ENCODE peak calls at places on chromosomes 3 and 15, in five cellular contexts. One of them, this sample, is unnamed.

GRCh38 chr3:101182734-101183133 is 137.6 kb downstream of the IMPG2 start:
- DNase-seq in CD4-positive, alpha-beta T cell: no peak
- DNase-seq in hepatocyte: no peak
- DNase-seq in HCT116: no peak
- DNase-seq in brain microvascular endothelial cell: peak
- DNase-seq in this sample: no peak

GRCh38 chr3:192571197-192571791 is 156.0 kb downstream of the FGF12 start:
- DNase-seq in CD4-positive, alpha-beta T cell: no peak
- DNase-seq in hepatocyte: no peak
- DNase-seq in HCT116: no peak
- DNase-seq in brain microvascular endothelial cell: peak
- DNase-seq in this sample: peak

GRCh38 chr3:42839616-42840015 is 30.4 kb downstream of the ACKR2 start:
- DNase-seq in CD4-positive, alpha-beta T cell: no peak
- DNase-seq in hepatocyte: peak
- DNase-seq in HCT116: peak
- DNase-seq in brain microvascular endothelial cell: peak
- DNase-seq in this sample: no peak

GRCh38 chr3:127535901-127536817 is 54.4 kb downstream of the TPRA1 start:
- DNase-seq in CD4-positive, alpha-beta T cell: no peak
- DNase-seq in hepatocyte: no peak
- DNase-seq in HCT116: no peak
- DNase-seq in brain microvascular endothelial cell: no peak
- DNase-seq in this sample: no peak

GRCh38 chr3:45793482-45794176 is 2.7 kb downstream of the SLC6A20 start:
- DNase-seq in CD4-positive, alpha-beta T cell: no peak
- DNase-seq in hepatocyte: no peak
- DNase-seq in HCT116: no peak
- DNase-seq in brain microvascular endothelial cell: no peak
- DNase-seq in this sample: no peak

GRCh38 chr3:53169045-53169831 is 8.2 kb downstream of the PRKCD start:
- DNase-seq in CD4-positive, alpha-beta T cell: no peak
- DNase-seq in hepatocyte: no peak
- DNase-seq in HCT116: no peak
- DNase-seq in brain microvascular endothelial cell: no peak
- DNase-seq in this sample: no peak

GRCh38 chr15:69755571-69756310 is 303.1 kb downstream of the RPLP1 start:
- DNase-seq in CD4-positive, alpha-beta T cell: peak
- DNase-seq in hepatocyte: no peak
- DNase-seq in HCT116: no peak
- DNase-seq in brain microvascular endothelial cell: no peak
- DNase-seq in this sample: no peak

GRCh38 chr3:195906865-195907729 is 1.3 kb downstream of the TNK2 start:
- DNase-seq in CD4-positive, alpha-beta T cell: peak
- DNase-seq in hepatocyte: no peak
- DNase-seq in HCT116: no peak
- DNase-seq in brain microvascular endothelial cell: no peak
- DNase-seq in this sample: peak

GRCh38 chr15:37253877-37254276 is 153.5 kb upstream of the MEIS2 start:
- DNase-seq in CD4-positive, alpha-beta T cell: no peak
- DNase-seq in hepatocyte: no peak
- DNase-seq in HCT116: no peak
- DNase-seq in brain microvascular endothelial cell: no peak
- DNase-seq in this sample: no peak

GRCh38 chr3:67614195-67614594 is 40.2 kb downstream of the SUCLG2 start:
- DNase-seq in CD4-positive, alpha-beta T cell: no peak
- DNase-seq in hepatocyte: no peak
- DNase-seq in HCT116: no peak
- DNase-seq in brain microvascular endothelial cell: peak
- DNase-seq in this sample: no peak

GRCh38 chr3:18499256-18499655 is 74.1 kb upstream of the SATB1 start:
- DNase-seq in CD4-positive, alpha-beta T cell: peak
- DNase-seq in hepatocyte: no peak
- DNase-seq in HCT116: no peak
- DNase-seq in brain microvascular endothelial cell: no peak
- DNase-seq in this sample: no peak

GRCh38 chr3:110569073-110569472 is 502.5 kb upstream of the NECTIN3 start:
- DNase-seq in CD4-positive, alpha-beta T cell: no peak
- DNase-seq in hepatocyte: no peak
- DNase-seq in HCT116: no peak
- DNase-seq in brain microvascular endothelial cell: no peak
- DNase-seq in this sample: no peak

DNA sequence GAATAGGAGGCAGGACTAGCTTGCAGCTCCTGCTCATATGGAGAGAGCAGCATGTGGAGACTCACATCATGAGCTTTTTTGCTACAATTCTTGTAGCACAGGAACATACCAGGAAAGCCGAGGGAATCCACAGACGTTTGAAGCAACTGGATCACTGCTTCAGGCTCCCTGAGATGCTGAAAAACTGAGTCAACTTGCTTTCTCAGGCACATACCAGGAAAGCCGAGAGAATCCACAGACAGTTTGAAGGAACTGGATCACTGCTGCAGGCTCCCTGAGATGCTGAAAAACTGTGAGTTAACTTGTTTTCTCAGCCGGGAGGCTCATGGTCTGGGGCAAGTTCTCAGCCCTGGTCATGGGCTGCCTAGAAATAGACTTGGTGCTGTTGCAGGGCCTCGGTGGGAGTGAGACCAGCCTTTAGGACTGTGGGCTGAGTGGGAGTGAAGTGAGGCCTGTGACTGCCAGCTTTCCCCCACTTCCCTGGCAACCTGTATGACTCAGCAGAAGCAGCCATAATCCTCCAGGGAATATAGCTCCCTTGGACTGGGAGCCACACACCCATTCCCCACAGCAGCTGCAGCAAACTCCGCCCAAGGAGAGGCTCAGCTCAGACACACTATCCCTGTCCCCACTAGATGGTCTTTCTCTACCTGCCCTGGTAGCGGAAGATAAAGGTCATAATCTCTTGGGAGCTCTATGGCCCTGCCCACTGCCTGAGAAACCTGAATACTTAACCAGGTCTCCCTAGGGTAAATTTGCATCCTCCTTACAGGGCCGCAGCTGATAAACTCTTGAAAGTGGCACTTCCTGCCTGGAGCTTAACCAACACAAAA is 51.9 kb upstream of the PFN2 start:
- DNase-seq in CD4-positive, alpha-beta T cell: no peak
- DNase-seq in hepatocyte: peak
- DNase-seq in HCT116: no peak
- DNase-seq in brain microvascular endothelial cell: peak
- DNase-seq in this sample: no peak
- H3K27ac ChIP-seq in CD4-positive, alpha-beta T cell: no peak
- H3K27ac ChIP-seq in hepatocyte: peak
- H3K27ac ChIP-seq in HCT116: no peak
- H3K27ac ChIP-seq in brain microvascular endothelial cell: no peak
- H3K27ac ChIP-seq in this sample: no peak

DNA sequence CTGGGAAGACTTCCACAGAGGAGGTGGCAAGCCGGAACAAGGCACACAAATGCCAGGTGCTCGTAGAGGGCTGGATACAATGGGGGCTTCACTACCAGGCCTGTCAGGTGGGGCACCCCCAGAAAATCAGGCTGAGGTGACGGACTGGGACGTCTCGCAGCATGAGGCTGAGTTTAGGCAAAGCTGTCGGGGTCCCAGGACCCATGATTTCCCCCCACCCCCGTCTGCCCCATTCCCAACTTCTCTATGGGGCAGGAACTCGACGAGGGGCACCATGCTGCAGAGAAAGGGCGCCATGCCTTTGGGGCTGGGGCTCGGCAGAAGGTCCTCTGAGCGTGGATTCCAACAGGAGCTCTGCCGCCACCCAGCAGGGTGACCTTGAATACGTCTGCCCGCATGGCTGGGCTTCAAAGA is 65.7 kb upstream of the HES1 start:
- DNase-seq in CD4-positive, alpha-beta T cell: no peak
- DNase-seq in hepatocyte: no peak
- DNase-seq in HCT116: no peak
- DNase-seq in brain microvascular endothelial cell: no peak
- DNase-seq in this sample: no peak
- H3K27ac ChIP-seq in CD4-positive, alpha-beta T cell: no peak
- H3K27ac ChIP-seq in hepatocyte: peak
- H3K27ac ChIP-seq in HCT116: peak
- H3K27ac ChIP-seq in brain microvascular endothelial cell: peak
- H3K27ac ChIP-seq in this sample: peak

GRCh38 chr3:190361791-190362190 is 26.2 kb upstream of the CLDN16 start:
- DNase-seq in CD4-positive, alpha-beta T cell: no peak
- DNase-seq in hepatocyte: no peak
- DNase-seq in HCT116: no peak
- DNase-seq in brain microvascular endothelial cell: no peak
- DNase-seq in this sample: no peak

GRCh38 chr3:190359813-190360212 is 28.1 kb upstream of the CLDN16 start:
- DNase-seq in CD4-positive, alpha-beta T cell: no peak
- DNase-seq in hepatocyte: no peak
- DNase-seq in HCT116: no peak
- DNase-seq in brain microvascular endothelial cell: no peak
- DNase-seq in this sample: no peak

GRCh38 chr3:190360228-190360627 is 27.7 kb upstream of the CLDN16 start:
- DNase-seq in CD4-positive, alpha-beta T cell: no peak
- DNase-seq in hepatocyte: no peak
- DNase-seq in HCT116: no peak
- DNase-seq in brain microvascular endothelial cell: no peak
- DNase-seq in this sample: no peak

GRCh38 chr3:190356246-190356645 is 31.7 kb upstream of the CLDN16 start:
- DNase-seq in CD4-positive, alpha-beta T cell: no peak
- DNase-seq in hepatocyte: no peak
- DNase-seq in HCT116: no peak
- DNase-seq in brain microvascular endothelial cell: no peak
- DNase-seq in this sample: no peak

DNA sequence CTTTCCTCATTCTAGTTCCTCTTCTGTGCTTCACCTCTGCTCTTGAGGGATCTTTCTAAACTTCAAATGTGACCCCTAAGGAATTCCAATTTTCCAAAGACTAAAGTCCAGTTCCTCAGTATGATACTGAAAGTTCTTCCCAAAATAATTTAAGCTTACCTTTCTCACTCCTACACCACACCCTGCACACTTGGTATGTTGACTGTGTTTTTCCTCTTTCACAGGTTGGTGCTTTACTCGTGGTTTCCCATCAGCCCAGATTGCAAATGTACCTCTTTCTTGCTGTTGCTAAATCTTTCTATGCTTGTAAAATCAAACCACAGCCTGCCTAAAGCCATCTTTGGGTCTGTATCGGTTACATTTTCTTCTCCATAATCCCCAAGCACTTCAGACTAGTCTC is 30.5 kb upstream of the CLDN16 start:
- DNase-seq in CD4-positive, alpha-beta T cell: no peak
- DNase-seq in hepatocyte: no peak
- DNase-seq in HCT116: no peak
- DNase-seq in brain microvascular endothelial cell: no peak
- DNase-seq in this sample: no peak
- H3K27ac ChIP-seq in CD4-positive, alpha-beta T cell: no peak
- H3K27ac ChIP-seq in hepatocyte: no peak
- H3K27ac ChIP-seq in HCT116: no peak
- H3K27ac ChIP-seq in brain microvascular endothelial cell: no peak
- H3K27ac ChIP-seq in this sample: no peak

DNA sequence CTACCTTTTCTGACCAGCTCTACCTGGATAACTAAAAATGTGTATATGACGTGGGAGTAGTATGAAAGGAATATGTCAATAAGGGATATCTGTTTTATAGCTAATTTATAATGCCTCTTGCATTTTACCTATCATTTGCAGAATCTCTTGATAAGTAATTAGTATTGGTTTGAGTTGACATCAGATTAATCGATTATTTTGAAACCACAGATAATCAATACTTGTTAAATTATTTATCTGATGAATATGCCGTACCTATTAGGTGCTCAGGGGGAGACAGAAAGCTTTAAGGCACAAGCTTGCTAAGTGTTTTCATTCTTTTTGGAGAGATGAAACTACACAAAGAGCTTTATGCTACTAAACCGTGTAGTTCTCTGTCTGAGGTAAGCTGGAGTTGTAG is 24.3 kb downstream of the NR1D2 start:
- DNase-seq in CD4-positive, alpha-beta T cell: no peak
- DNase-seq in hepatocyte: no peak
- DNase-seq in HCT116: no peak
- DNase-seq in brain microvascular endothelial cell: no peak
- DNase-seq in this sample: no peak
- H3K27ac ChIP-seq in CD4-positive, alpha-beta T cell: no peak
- H3K27ac ChIP-seq in hepatocyte: no peak
- H3K27ac ChIP-seq in HCT116: no peak
- H3K27ac ChIP-seq in brain microvascular endothelial cell: no peak
- H3K27ac ChIP-seq in this sample: no peak

DNA sequence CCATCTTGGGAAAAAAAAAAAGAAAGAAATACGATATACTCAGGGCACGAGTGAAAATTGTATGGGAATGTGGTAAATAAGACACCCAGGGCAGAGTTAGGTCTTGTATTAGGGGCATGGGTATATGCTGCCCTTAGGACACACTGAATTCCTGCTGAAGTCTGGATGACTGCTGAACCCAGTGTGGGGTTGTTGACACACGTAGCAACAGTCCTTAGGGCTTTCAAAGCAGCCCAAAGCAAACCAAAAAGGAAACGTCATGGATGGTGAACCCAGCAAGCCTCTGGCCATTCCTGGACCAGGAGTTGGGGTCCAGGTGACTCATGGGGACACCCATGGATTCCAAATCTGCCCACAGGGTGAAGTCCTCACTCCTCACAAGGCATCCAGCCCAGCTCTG is 27.1 kb upstream of the SEMA3F start:
- DNase-seq in CD4-positive, alpha-beta T cell: no peak
- DNase-seq in hepatocyte: no peak
- DNase-seq in HCT116: no peak
- DNase-seq in brain microvascular endothelial cell: no peak
- DNase-seq in this sample: no peak
- H3K27ac ChIP-seq in CD4-positive, alpha-beta T cell: no peak
- H3K27ac ChIP-seq in hepatocyte: no peak
- H3K27ac ChIP-seq in HCT116: no peak
- H3K27ac ChIP-seq in brain microvascular endothelial cell: no peak
- H3K27ac ChIP-seq in this sample: no peak

GRCh38 chr3:188583476-188584161 is 429.7 kb downstream of the LPP start:
- DNase-seq in CD4-positive, alpha-beta T cell: no peak
- DNase-seq in hepatocyte: peak
- DNase-seq in HCT116: no peak
- DNase-seq in brain microvascular endothelial cell: no peak
- DNase-seq in this sample: no peak
- H3K27ac ChIP-seq in CD4-positive, alpha-beta T cell: no peak
- H3K27ac ChIP-seq in hepatocyte: peak
- H3K27ac ChIP-seq in HCT116: no peak
- H3K27ac ChIP-seq in brain microvascular endothelial cell: peak
- H3K27ac ChIP-seq in this sample: no peak

This sample was measured in caudate nucleus.